ENCODE peak calls at places on chromosomes 16 and 17, in eight cellular contexts. U is brain pericyte; W is cerebellar nuclear complex; T is lower leg skin; H is T-helper 17 cell; S is psoas muscle; E is activated CD4-positive, alpha-beta T cell treated with anti-CD3 and anti-CD28 coated beads, Interleukin-2, amount 50 U/mL, for 1 hour; R is activated CD8-positive, alpha-beta T cell treated with anti-CD3 and anti-CD28 coated beads, Interleukin-2, amount 10 ng/mL, durations not matched to agents 7 days and 5 days. J is an unnamed sample.

GRCh38 chr16:79006762-79007161 is 593.8 kb downstream of the MAF start:
- DNase-seq in E (no peak), H (no peak), W (no peak), T (peak; percentile 64), S (no peak), R (no peak), U (no peak), J (no peak)

GRCh38 chr17:46815474-46816353 is 2.8 kb downstream of the WNT3 start:
- DNase-seq in S (no peak), R (no peak), T (no peak), U (no peak), W (no peak), H (no peak), E (no peak), J (no peak)

GRCh38 chr17:29256735-29257466 is 10.2 kb downstream of the CRYBA1 start:
- DNase-seq in S (no peak), W (no peak), E (no peak), H (no peak), U (no peak), T (no peak), R (no peak), J (no peak)

GRCh38 chr16:28494141-28494851 is at the start of gene APOBR:
- DNase-seq in H (peak; percentile 84), U (no peak), E (peak; percentile 80), S (no peak), R (peak; percentile 96), W (no peak), T (no peak), J (no peak)

GRCh38 chr17:37598145-37598544 is 11.1 kb downstream of the SYNRG start:
- DNase-seq in W (no peak), S (no peak), H (no peak), T (no peak), R (no peak), E (no peak), U (no peak), J (no peak)

GRCh38 chr17:51901242-51901641 is 257.3 kb downstream of the CA10 start:
- DNase-seq in T (no peak), R (no peak), H (no peak), S (no peak), U (no peak), W (no peak), E (no peak), J (no peak)

GRCh38 chr17:80782536-80783427 is 208.9 kb upstream of the CHMP6 start:
- DNase-seq in H (no peak), U (no peak), E (peak; percentile 54), R (peak; percentile 80), W (no peak), T (peak; percentile 76), S (no peak), J (no peak)

GRCh38 chr16:68981971-68982370 is 123.5 kb upstream of the HAS3 start:
- DNase-seq in H (no peak), R (no peak), U (no peak), S (no peak), W (no peak), E (no peak), T (no peak), J (no peak)

GRCh38 chr17:869067-869466 is 86.9 kb downstream of the MRM3 start:
- DNase-seq in W (no peak), E (no peak), T (peak; percentile 89), R (no peak), H (no peak), U (no peak), S (peak; percentile 92), J (peak; percentile 86)

GRCh38 chr17:41784207-41784744 is 2.2 kb downstream of the JUP start:
- DNase-seq in T (no peak), R (no peak), S (peak; percentile 73), E (no peak), U (no peak), H (no peak), W (no peak), J (no peak)

GRCh38 chr16:2008009-2008526 is 1.6 kb downstream of the ZNF598 start:
- DNase-seq in W (no peak), S (peak; percentile 72), T (peak; percentile 95), U (no peak), R (peak; percentile 47), H (no peak), E (no peak), J (no peak)

GRCh38 chr17:2412561-2413021 is 11.7 kb upstream of the MNT start:
- DNase-seq in S (peak; percentile 59), T (no peak), E (no peak), R (no peak), H (no peak), U (no peak), W (no peak), J (no peak)

J was measured in aorta.